ENCODE peak calls at places on chromosomes 5 and 9, in nine cellular contexts. C is uterus, U is HepG2, Q is right lobe of liver, F is K562, X is transverse colon, L is Peyer's patch, O is suprapubic skin, T is esophagus squamous epithelium. E is an unnamed sample.

GRCh38 chr9:116663588-116663987 is 23.5 kb upstream of the TRIM32 start:
- DNase-seq in U (no peak), T (no peak), L (no peak), F (no peak), O (no peak), X (no peak), Q (no peak), C (no peak), E (no peak)

GRCh38 chr9:114450833-114451706 is 54.2 kb downstream of the WHRN start:
- DNase-seq in T (no peak), O (no peak), L (peak), Q (no peak), U (no peak), X (no peak), C (no peak), F (no peak), E (peak)

GRCh38 chr5:125043781-125044391 is 297.4 kb upstream of the ZNF608 start:
- DNase-seq in C (peak), X (peak), Q (peak), L (no peak), T (no peak), F (no peak), O (no peak), U (no peak), E (peak)

GRCh38 chr5:41337240-41337639 is 123.9 kb upstream of the C6 start:
- DNase-seq in X (no peak), O (no peak), U (no peak), Q (no peak), C (no peak), T (no peak), F (no peak), L (no peak), E (no peak)

GRCh38 chr9:71285191-71285656 is 163.8 kb upstream of the TRPM3 start:
- DNase-seq in T (no peak), X (peak), L (no peak), U (peak), F (peak), C (no peak), Q (peak), O (no peak), E (peak)

GRCh38 chr9:108634164-108634563 is 221.6 kb downstream of the ACTL7B start:
- DNase-seq in U (no peak), T (no peak), C (no peak), O (no peak), F (no peak), L (no peak), Q (no peak), X (peak), E (peak)

GRCh38 chr5:89313804-89314588 is 431.0 kb upstream of the MEF2C start:
- DNase-seq in O (no peak), Q (no peak), F (peak), C (no peak), L (no peak), T (no peak), U (no peak), X (peak), E (no peak)

GRCh38 chr5:150762216-150762615 is 3.4 kb upstream of the DCTN4 start:
- DNase-seq in L (no peak), T (no peak), Q (no peak), U (no peak), O (no peak), C (no peak), X (no peak), F (no peak), E (no peak)

GRCh38 chr5:179732918-179733763 is 519 bp downstream of the MAML1 start:
- DNase-seq in F (peak), C (peak), O (no peak), Q (peak), T (no peak), U (no peak), L (peak), X (peak), E (peak)

GRCh38 chr9:113690055-113690740 is 185.9 kb upstream of the ZNF618 start:
- DNase-seq in L (no peak), U (no peak), Q (no peak), O (no peak), C (no peak), T (no peak), X (no peak), F (no peak), E (no peak)

GRCh38 chr5:28766565-28767158 is 1728.3 kb upstream of the CDH9 start:
- DNase-seq in O (no peak), U (peak), X (no peak), T (no peak), Q (no peak), C (no peak), L (no peak), F (peak), E (no peak)

GRCh38 chr5:172636279-172637050 is 4.6 kb upstream of the NEURL1B start:
- DNase-seq in F (no peak), Q (peak), X (no peak), U (no peak), C (peak), O (peak), T (no peak), L (no peak), E (no peak)

GRCh38 chr9:99573883-99574282 is 247.8 kb upstream of the NR4A3 start:
- DNase-seq in Q (no peak), X (no peak), F (no peak), C (no peak), U (no peak), O (no peak), T (no peak), L (no peak), E (no peak)

GRCh38 chr5:83244516-83244915 is 167.2 kb downstream of the XRCC4 start:
- DNase-seq in U (no peak), C (no peak), O (no peak), F (no peak), X (no peak), Q (no peak), L (no peak), T (no peak), E (no peak)

GRCh38 chr5:135566422-135567416 is 12.1 kb downstream of the CXCL14 start:
- DNase-seq in T (no peak), Q (no peak), X (no peak), C (no peak), O (no peak), F (peak), U (no peak), L (no peak), E (no peak)

GRCh38 chr9:119094086-119094485 is 275.1 kb downstream of the BRINP1 start:
- DNase-seq in U (no peak), C (no peak), Q (no peak), O (no peak), X (no peak), T (no peak), L (no peak), F (no peak), E (no peak)

GRCh38 chr5:134463176-134463720 is 51.6 kb upstream of the CDKN2AIPNL start:
- DNase-seq in L (no peak), Q (peak), C (no peak), F (peak), U (no peak), X (no peak), O (peak), T (no peak), E (no peak)

GRCh38 chr5:140603739-140604138 is 29.2 kb downstream of the CD14 start:
- DNase-seq in F (no peak), Q (no peak), X (no peak), C (no peak), L (no peak), O (no peak), T (no peak), U (no peak), E (no peak)

GRCh38 chr5:176614805-176615478 is 5.0 kb upstream of the GPRIN1 start:
- DNase-seq in X (no peak), F (no peak), C (no peak), L (no peak), T (no peak), O (no peak), U (no peak), Q (no peak), E (no peak)

GRCh38 chr5:93236807-93237421 is 344.1 kb downstream of the NR2F1-AS1 start:
- DNase-seq in Q (no peak), C (no peak), F (no peak), O (no peak), U (no peak), T (no peak), X (no peak), L (no peak), E (no peak)

DNA sequence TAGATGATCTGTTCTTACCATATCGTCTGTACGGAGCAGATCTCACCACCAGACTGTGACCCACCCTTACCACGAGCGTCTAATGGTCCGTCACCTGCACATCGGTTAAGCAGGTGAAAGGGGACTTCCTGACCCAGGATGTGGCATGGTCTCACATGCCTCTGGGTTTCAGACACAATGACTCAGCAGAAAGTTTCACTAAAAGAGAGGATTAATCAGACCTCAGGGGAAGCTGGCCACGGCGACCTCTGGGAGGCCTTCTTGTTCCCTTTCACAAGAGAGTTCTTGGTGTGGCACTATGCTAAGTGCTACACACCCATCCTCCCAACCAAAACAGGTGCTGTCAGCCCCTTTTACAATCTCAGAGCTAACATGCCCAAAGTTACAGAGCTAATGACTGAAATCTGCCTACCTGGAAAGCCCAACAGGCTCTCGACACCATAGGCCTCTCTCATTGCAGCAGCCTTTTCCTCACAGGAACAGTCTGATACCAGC is 41.6 kb downstream of the ADAMTS12 start:
- DNase-seq in Q (no peak), T (no peak), L (peak), F (peak), C (no peak), U (peak), O (no peak), X (no peak), E (no peak)
- TF ChIP-seq POLR2A in Q (no peak), T (no peak), L (no peak), F (no peak), C (no peak), U (no peak), O (no peak), X (no peak), E (no peak)

GRCh38 chr9:6739218-6739617 is 18.6 kb upstream of the KDM4C start:
- DNase-seq in C (no peak), Q (no peak), U (peak), X (no peak), T (no peak), O (no peak), F (no peak), L (no peak), E (no peak)
- TF ChIP-seq CTCF in C (no peak), Q (peak), U (peak), X (no peak), T (no peak), O (no peak), F (no peak), L (no peak), E (peak)

GRCh38 chr9:120901704-120902103 is 24.7 kb upstream of the PHF19 start:
- DNase-seq in T (no peak), O (no peak), Q (no peak), F (no peak), X (no peak), C (no peak), L (no peak), U (no peak), E (no peak)
- TF ChIP-seq POLR2A in T (no peak), O (no peak), Q (no peak), F (no peak), X (no peak), C (no peak), L (no peak), U (no peak), E (no peak)

DNA sequence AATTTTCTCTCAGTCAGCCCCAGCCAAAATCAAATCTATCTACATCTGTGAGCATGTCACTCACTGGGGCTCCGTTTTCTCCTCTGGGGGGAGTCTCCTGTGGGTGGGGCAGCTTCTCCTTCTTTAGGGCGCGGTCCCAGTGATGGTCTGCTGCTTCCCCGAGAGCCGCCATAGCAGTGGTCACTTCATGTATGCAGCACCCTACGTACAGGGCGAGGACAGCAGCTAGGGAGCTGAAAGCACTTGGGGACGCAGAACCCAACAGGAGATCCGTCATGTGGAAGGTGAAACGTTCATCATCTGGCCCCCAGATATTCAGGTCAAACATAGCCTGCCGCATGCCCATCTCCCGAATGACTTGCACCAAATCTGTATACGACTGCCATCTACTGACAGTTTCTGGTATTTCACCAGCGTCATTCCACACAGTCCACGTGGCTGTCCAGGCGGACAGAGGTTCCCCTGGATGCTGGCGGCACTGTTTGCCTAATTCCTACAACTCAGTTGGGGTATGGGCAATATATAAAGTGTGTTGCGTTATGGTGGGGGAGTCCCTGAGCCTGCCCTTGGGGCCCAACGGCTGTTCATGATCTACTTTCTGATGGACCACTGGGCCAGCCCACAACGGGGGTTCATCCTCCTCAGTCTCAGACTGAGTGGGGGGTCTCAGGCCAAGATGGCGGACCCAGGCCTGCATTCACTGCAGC is 795.0 kb downstream of the EFNA5 start:
- DNase-seq in Q (no peak), L (no peak), O (no peak), F (peak), U (peak), C (no peak), X (no peak), T (no peak), E (peak)
- TF ChIP-seq CTCF in Q (peak), L (peak), O (no peak), F (peak), U (peak), C (no peak), X (no peak), T (no peak), E (peak)

GRCh38 chr5:178111925-178112324 is 1.4 kb upstream of the N4BP3 start:
- DNase-seq in O (no peak), Q (no peak), T (no peak), C (no peak), F (no peak), X (no peak), U (no peak), L (no peak), E (no peak)

GRCh38 chr5:178112545-178112944 is 787 bp upstream of the N4BP3 start:
- DNase-seq in U (no peak), Q (no peak), X (no peak), F (no peak), C (no peak), L (no peak), T (no peak), O (no peak), E (no peak)

GRCh38 chr5:178114325-178115135 is 1.2 kb downstream of the N4BP3 start:
- DNase-seq in Q (no peak), U (no peak), F (no peak), X (peak), T (no peak), O (no peak), C (no peak), L (peak), E (no peak)

GRCh38 chr5:178113841-178114324 is 551 bp downstream of the N4BP3 start:
- DNase-seq in O (no peak), Q (no peak), F (peak), X (no peak), C (no peak), U (no peak), L (peak), T (no peak), E (no peak)

DNA sequence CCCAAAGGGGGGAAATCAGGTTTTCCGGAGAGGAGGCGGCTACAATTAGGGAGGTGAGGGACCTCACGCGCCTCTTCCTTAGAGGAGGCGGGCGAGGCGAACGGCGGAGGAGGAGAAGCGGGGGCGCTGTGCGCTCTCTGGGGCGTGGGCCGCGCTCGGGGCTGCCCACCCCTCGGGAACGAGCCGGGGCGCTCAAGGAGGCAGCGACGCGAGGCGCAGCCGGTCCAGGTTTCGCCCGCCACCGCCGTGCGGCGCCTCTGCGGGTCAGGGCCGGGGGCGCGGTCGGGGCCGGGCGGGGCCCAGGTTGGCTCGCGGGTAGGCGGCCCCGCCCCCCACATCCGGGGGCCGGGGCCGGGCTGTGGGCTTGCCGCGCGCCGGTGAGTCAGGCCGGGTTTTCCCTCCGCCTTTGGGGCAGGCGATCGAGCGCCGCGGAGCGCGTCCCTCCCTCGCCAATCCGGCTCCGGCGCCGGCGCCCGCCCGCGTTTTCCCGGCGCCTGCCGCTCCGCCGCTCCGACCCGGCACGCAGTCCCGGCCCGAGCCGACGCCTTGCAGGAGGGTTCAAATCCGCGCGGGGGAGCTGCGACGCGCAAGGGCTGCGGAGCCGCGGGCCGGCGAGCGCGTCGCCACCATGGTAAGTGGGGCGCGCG is at the start of gene N4BP3:
- DNase-seq in T (no peak), L (peak), U (no peak), C (no peak), X (peak), Q (no peak), F (peak), O (no peak), E (peak)
- TF ChIP-seq POLR2A in T (no peak), L (no peak), U (no peak), C (no peak), X (no peak), Q (peak), F (peak), O (no peak), E (no peak)

GRCh38 chr9:4679268-4680177 is at the start of gene CDC37L1:
- DNase-seq in F (peak), L (peak), C (peak), U (peak), O (peak), T (peak), Q (peak), X (peak), E (peak)
- TF ChIP-seq CTCF in F (peak), L (peak), C (peak), U (peak), O (peak), T (peak), Q (peak), X (peak), E (peak)

GRCh38 chr5:141969783-141970741 is 1.2 kb downstream of the RNF14 start:
- DNase-seq in T (no peak), U (no peak), O (no peak), F (peak), X (peak), C (no peak), Q (no peak), L (peak), E (no peak)
- TF ChIP-seq POLR2A in T (no peak), U (no peak), O (no peak), F (peak), X (no peak), C (no peak), Q (no peak), L (no peak), E (no peak)

GRCh38 chr9:136132500-136133050 is 13.9 kb upstream of the TMEM250 start:
- DNase-seq in F (no peak), O (no peak), X (no peak), U (no peak), C (no peak), T (no peak), L (no peak), Q (no peak), E (no peak)

GRCh38 chr9:136133191-136133958 is 14.7 kb upstream of the TMEM250 start:
- DNase-seq in T (no peak), Q (no peak), F (peak), O (no peak), C (no peak), X (no peak), U (no peak), L (no peak), E (peak)

GRCh38 chr9:136133959-136134484 is 15.3 kb upstream of the TMEM250 start:
- DNase-seq in C (no peak), F (no peak), U (no peak), X (no peak), O (no peak), L (no peak), T (no peak), Q (no peak), E (no peak)

GRCh38 chr9:136129176-136129575 is 10.5 kb upstream of the TMEM250 start:
- DNase-seq in O (no peak), X (no peak), F (no peak), Q (no peak), C (no peak), U (no peak), T (no peak), L (no peak), E (no peak)

GRCh38 chr9:136131629-136132499 is 13.2 kb upstream of the TMEM250 start:
- DNase-seq in O (no peak), L (no peak), X (no peak), F (no peak), U (no peak), C (no peak), T (no peak), Q (no peak), E (no peak)
- TF ChIP-seq CTCF in O (no peak), L (no peak), X (no peak), F (no peak), U (no peak), C (no peak), T (no peak), Q (no peak), E (no peak)